ENCODE peak calls at places on chromosomes 13 and 19, in five cellular contexts. S is uterus, M is spleen, P is gastrocnemius medialis, C is NB4. J is an unnamed sample.

GRCh38 chr19:57771417-57771816 is 1.9 kb downstream of the ZNF586 start:
- DNase-seq in S (no peak), M (no peak), P (no peak), C (no peak), J (no peak)

GRCh38 chr19:42122691-42123607 is 9.3 kb downstream of the POU2F2 start:
- DNase-seq in S (no peak), M (no peak), P (no peak), C (no peak), J (no peak)

GRCh38 chr19:14141041-14141440 is 4.7 kb upstream of the ASF1B start:
- DNase-seq in S (no peak), M (no peak), P (no peak), C (no peak), J (no peak)

GRCh38 chr13:47027797-47028437 is 131.1 kb upstream of the HTR2A start:
- DNase-seq in S (no peak), M (no peak), P (no peak), C (no peak), J (no peak)

GRCh38 chr19:38425810-38426466 is at the start of gene RASGRP4:
- DNase-seq in S (no peak), M (peak), P (no peak), C (peak), J (no peak)

GRCh38 chr13:110216403-110217041 is 90.4 kb downstream of the COL4A1 start:
- DNase-seq in S (peak), M (peak), P (no peak), C (no peak), J (no peak)

GRCh38 chr13:60397693-60398437 is 845 bp downstream of the TDRD3 start:
- DNase-seq in S (peak), M (peak), P (peak), C (peak), J (peak)

GRCh38 chr13:49746111-49746510 is 46.4 kb downstream of the KPNA3 start:
- DNase-seq in S (no peak), M (no peak), P (no peak), C (no peak), J (no peak)

GRCh38 chr19:30690935-30691505 is 318.8 kb downstream of the ZNF536 start:
- DNase-seq in S (no peak), M (no peak), P (no peak), C (no peak), J (no peak)

DNA sequence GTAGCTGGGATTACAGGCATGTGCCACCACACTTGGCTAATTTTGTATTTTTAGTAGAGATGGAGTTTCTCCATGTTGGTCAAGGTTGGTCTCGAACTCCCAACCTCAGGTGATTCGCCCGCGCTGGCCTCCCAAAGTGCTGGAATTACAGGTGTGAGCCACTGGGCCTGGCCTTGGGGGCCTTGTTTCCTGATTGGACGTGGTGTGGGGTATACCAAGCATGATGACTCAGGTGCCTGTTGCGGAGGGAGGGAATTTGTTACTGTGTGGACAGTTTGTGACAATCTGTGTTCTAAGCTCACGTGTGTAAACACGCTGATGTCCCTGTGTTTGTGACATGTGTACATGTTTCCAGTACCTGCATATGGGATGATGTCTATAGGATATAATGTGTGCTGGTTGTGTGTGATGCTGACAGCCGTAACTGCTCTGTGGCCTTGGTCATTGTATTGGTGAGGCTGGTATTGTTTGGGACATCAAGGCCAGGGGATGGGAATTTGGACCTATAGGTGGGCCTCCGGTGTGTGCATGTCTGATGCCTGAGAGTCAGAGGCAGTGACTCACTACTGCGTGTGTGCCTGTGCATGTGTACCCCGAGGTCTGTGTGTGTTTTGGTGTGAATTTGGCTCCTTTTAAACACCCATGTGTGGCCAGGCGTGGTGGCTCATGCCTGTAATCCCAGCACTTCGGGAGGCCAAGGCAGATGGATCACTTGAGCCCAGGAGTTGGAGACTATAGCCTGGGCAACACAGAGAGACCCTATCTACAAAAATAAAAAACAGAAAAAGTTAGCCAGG is 1.6 kb upstream of the EGLN2 start:
- DNase-seq in S (peak), M (no peak), P (no peak), C (no peak), J (no peak)
- H3K4me3 ChIP-seq in S (no peak), M (peak), P (no peak), C (peak), J (no peak)

DNA sequence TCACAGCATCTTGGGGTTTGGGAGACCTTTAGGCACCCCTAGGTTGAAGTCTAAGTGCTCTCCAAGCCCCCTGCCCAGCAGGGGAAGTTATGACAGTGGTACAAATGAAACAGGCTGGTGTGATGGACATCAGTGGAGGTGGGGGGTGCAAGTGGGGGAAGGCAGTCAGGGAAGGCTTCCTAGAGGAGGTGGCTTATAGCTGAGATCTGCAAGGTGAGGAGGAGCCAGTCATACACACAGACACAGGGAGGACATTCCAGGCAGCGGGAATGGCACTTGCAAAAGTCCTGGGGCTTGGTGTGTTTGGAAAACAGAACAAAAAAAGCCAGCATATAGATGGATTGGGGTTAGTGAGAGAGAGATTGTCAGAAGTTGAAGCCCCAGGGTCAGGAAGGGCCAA is 11.6 kb downstream of the HSH2D start:
- DNase-seq in S (no peak), M (no peak), P (no peak), C (no peak), J (no peak)
- TF ChIP-seq POLR2A in S (no peak), M (no peak), P (no peak), C (no peak), J (no peak)

GRCh38 chr13:97880298-97880675 is 73.2 kb upstream of the IPO5 start:
- DNase-seq in S (no peak), M (no peak), P (no peak), C (no peak), J (no peak)

GRCh38 chr13:97879646-97880297 is 73.7 kb upstream of the IPO5 start:
- DNase-seq in S (no peak), M (no peak), P (no peak), C (no peak), J (no peak)

GRCh38 chr13:97875911-97876310 is 77.6 kb upstream of the IPO5 start:
- DNase-seq in S (no peak), M (no peak), P (no peak), C (no peak), J (no peak)

GRCh38 chr13:97881556-97881955 is 71.9 kb upstream of the IPO5 start:
- DNase-seq in S (no peak), M (no peak), P (no peak), C (no peak), J (no peak)

GRCh38 chr13:97878421-97879375 is 74.8 kb upstream of the IPO5 start:
- DNase-seq in S (no peak), M (no peak), P (no peak), C (no peak), J (no peak)
- TF ChIP-seq CTCF in S (no peak), M (no peak), P (no peak), C (no peak), J (no peak)

DNA sequence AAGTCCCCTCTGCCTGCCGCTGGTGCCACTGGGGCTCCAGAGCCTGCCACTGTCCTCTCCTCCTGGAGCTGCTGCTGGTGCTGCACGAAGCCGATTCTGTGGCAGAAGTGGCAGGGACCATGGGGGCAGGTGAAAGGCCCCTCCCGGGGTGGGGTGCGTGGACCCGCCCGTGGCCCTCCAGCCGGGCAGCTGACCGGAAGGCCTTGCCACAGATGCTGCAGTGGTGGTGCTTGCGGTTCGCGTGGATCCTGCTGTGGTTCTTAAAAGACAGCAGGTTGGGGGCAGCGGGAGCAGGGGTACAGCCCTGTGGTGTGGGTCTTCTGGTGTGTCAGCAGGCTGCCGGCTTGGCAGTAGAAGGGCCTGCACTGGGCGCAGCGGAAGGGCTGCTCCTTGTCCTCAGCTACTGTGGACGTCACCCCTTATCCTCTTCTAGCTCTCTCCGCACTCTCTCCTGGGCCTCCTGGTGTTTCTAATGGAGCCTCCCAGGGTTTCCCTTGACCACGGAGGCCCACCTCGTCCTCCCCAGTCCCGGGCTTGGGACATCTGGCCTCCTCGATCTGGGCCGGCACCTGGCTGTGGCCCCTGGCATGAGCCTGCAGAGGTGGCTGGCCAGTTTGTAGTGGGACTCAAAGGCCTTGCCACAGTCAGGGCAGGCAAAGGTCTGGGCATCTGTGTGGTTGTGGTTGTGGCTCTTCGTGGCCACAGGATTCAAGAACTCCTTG is 380.4 kb downstream of the OLFM4 start:
- DNase-seq in S (no peak), M (no peak), P (no peak), C (no peak), J (no peak)
- H3K4me3 ChIP-seq in S (no peak), M (no peak), P (no peak), C (no peak), J (no peak)

DNA sequence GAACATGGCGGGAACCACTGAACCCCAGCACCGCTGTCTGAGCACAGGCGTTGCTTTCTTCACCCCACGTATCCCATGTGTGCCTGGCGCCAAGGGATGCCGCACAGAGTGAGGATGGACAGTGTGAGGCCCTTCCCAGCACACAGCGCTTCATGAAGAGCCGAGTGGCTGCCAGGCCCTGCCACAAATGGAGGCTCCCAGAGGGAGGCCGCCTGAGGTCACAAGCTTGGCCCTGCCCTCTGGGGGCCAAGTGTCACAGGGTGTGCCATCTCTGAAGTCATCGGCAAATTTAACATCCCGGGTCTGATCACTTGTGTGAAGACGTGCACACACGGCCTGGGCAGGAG is 24.4 kb downstream of the MPND start:
- DNase-seq in S (no peak), M (no peak), P (no peak), C (no peak), J (no peak)
- TF ChIP-seq POLR2A in S (no peak), M (no peak), P (no peak), C (no peak), J (no peak)